ENCODE peak calls at places on chromosomes 7 and 10, in seven cellular contexts. A, W, Y, M, C, P and Z are unnamed samples.

GRCh38 chr10:10786334-10787090 is 231.2 kb upstream of the CELF2 start:
- DNase-seq in A (peak; percentile 67), W (no peak), Y (no peak), M (no peak), C (no peak), P (no peak), Z (peak; percentile 78)

GRCh38 chr7:19305698-19306097 is 160.5 kb upstream of the FERD3L start:
- DNase-seq in A (no peak), W (no peak), Y (no peak), M (no peak), C (no peak), P (no peak), Z (no peak)

GRCh38 chr10:33506838-33507661 is 172.6 kb upstream of the NRP1 start:
- DNase-seq in A (peak; percentile 13), W (no peak), Y (no peak), M (no peak), C (no peak), P (peak; percentile 58), Z (no peak)

GRCh38 chr10:97321032-97321806 is 2.1 kb downstream of the FRAT1 start:
- DNase-seq in A (no peak), W (peak; percentile 67), Y (no peak), M (peak; percentile 53), C (peak; percentile 64), P (no peak), Z (no peak)

GRCh38 chr10:110852897-110853296 is 18.8 kb upstream of the PDCD4 start:
- DNase-seq in A (no peak), W (no peak), Y (no peak), M (no peak), C (no peak), P (peak; percentile 54), Z (no peak)

GRCh38 chr10:128316925-128317324 is 190.7 kb upstream of the MKI67 start:
- DNase-seq in A (no peak), W (no peak), Y (no peak), M (peak; percentile 68), C (no peak), P (no peak), Z (no peak)

GRCh38 chr10:87799860-87800259 is 18.2 kb downstream of the ATAD1 start:
- DNase-seq in A (no peak), W (no peak), Y (no peak), M (peak; percentile 61), C (no peak), P (no peak), Z (no peak)

GRCh38 chr10:81872206-81872605 is 2.8 kb upstream of the NRG3 start:
- DNase-seq in A (no peak), W (no peak), Y (no peak), M (no peak), C (no peak), P (no peak), Z (peak; percentile 22)

GRCh38 chr7:91731962-91732361 is 148.5 kb downstream of the MTERF1 start:
- DNase-seq in A (no peak), W (no peak), Y (no peak), M (no peak), C (no peak), P (no peak), Z (no peak)

GRCh38 chr7:80133361-80134104 is 1.1 kb upstream of the GNAI1 start:
- DNase-seq in A (peak; percentile 50), W (no peak), Y (no peak), M (peak; percentile 86), C (no peak), P (no peak), Z (peak; percentile 51)

GRCh38 chr7:6512892-6513291 is 38.4 kb downstream of the GRID2IP start:
- DNase-seq in A (no peak), W (no peak), Y (no peak), M (no peak), C (no peak), P (no peak), Z (no peak)

GRCh38 chr7:11083214-11083568 is 109.5 kb downstream of the PHF14 start:
- DNase-seq in A (no peak), W (no peak), Y (no peak), M (no peak), C (no peak), P (no peak), Z (no peak)

GRCh38 chr7:11082121-11082520 is 108.4 kb downstream of the PHF14 start:
- DNase-seq in A (no peak), W (no peak), Y (no peak), M (no peak), C (no peak), P (no peak), Z (no peak)

GRCh38 chr7:11078242-11078834 is 104.7 kb downstream of the PHF14 start:
- DNase-seq in A (no peak), W (no peak), Y (no peak), M (no peak), C (no peak), P (no peak), Z (no peak)

GRCh38 chr7:11079907-11080306 is 106.2 kb downstream of the PHF14 start:
- DNase-seq in A (no peak), W (no peak), Y (no peak), M (no peak), C (no peak), P (no peak), Z (no peak)

DNA sequence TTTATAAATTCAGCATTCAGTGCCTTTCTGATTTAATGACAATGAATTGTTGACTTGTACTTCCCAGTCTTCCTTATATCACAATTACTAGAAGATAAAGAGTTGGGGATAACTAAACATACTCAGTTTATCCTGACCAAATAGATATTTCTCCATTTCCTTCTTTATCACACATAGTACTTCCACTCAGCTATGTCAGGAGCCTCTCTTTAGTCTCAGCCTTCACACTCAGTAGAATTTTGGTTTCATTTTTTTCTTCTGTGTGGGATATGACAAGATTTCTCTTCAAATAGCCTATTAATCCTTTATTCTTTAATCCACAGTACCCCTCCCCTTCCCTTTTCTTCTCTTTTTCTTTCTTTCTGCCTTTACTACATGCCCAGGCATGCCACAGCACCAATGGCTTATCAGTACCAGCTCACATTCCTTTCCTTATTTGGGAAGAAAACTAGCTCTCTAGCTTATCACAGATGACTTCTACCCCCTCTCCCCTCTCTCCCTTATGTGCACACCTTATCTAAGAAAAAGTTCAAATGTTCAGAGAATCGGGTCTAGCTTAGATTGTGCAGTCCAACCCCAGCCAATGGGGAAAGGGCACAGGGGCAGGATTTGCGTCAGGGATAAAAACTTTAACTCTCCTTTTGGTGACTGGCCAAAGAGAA is 109.0 kb downstream of the PHF14 start:
- DNase-seq in A (peak; percentile 2), W (no peak), Y (no peak), M (peak; percentile 38), C (peak; percentile 31), P (no peak), Z (no peak)
- H2BK5ac ChIP-seq in A (peak overlapping the region; percentile 97), W (peak overlapping the region; percentile 87), Y (no peak overlapping the region), M (no peak overlapping the region), C (peak overlapping the region; percentile 85), P (no peak overlapping the region), Z (no peak overlapping the region)

GRCh38 chr7:74026406-74027123 is 1.4 kb upstream of the ELN start:
- DNase-seq in A (peak; percentile 46), W (peak; percentile 97), Y (peak; percentile 62), M (peak; percentile 76), C (peak; percentile 88), P (peak; percentile 33), Z (peak; percentile 60)

GRCh38 chr7:74025745-74026144 is 2.2 kb upstream of the ELN start:
- DNase-seq in A (no peak), W (no peak), Y (no peak), M (no peak), C (no peak), P (no peak), Z (no peak)

GRCh38 chr7:74027683-74028320 is at the start of gene ELN:
- DNase-seq in A (peak; percentile 43), W (no peak), Y (no peak), M (peak; percentile 30), C (no peak), P (no peak), Z (peak; percentile 35)

GRCh38 chr7:74028321-74028812 is 394 bp downstream of the ELN start:
- DNase-seq in A (no peak), W (no peak), Y (no peak), M (no peak), C (no peak), P (no peak), Z (no peak)

DNA sequence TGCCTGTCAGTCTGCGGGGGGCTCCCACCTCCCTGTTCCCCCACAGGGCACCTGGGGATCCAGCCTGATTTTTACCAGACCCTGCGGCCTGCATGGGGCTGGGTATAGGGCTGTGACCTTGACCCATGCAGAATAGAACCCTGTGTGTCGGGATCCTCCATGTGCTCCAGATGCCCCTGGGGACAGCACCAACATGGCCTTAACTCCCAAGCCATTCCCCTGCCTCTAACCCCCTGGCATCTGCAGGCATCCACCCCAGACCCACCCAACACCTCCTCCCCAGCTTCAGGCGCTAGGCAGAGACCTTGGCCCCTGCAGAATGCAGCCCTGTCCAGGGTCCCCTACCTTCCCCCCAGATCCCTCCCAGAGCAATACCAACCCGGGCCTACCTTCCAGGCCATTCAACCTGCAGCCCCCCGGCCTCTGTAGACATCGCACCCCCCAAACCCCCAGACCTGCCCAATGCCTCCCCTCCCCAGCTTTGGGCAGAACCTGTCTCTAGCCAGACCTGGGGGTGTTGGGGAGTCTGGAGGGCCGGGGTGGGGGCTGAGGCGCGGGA is 770 bp upstream of the ELN start:
- DNase-seq in A (no peak), W (no peak), Y (no peak), M (no peak), C (no peak), P (no peak), Z (no peak)
- H2BK5ac ChIP-seq in A (no peak overlapping the region), W (peak overlapping the region; percentile 44), Y (peak overlapping the region; percentile 59), M (no peak overlapping the region), C (no peak overlapping the region), P (no peak overlapping the region), Z (no peak overlapping the region)

GRCh38 chr10:2120781-2121180 is 383.5 kb upstream of the ADARB2 start:
- DNase-seq in A (no peak), W (no peak), Y (no peak), M (no peak), C (no peak), P (no peak), Z (no peak)

GRCh38 chr10:2119316-2119715 is 382.0 kb upstream of the ADARB2 start:
- DNase-seq in A (no peak), W (no peak), Y (no peak), M (no peak), C (no peak), P (no peak), Z (peak; percentile 67)

GRCh38 chr10:2121315-2121714 is 384.0 kb upstream of the ADARB2 start:
- DNase-seq in A (no peak), W (no peak), Y (no peak), M (no peak), C (no peak), P (no peak), Z (no peak)

GRCh38 chr10:2121944-2122343 is 384.6 kb upstream of the ADARB2 start:
- DNase-seq in A (no peak), W (no peak), Y (no peak), M (no peak), C (no peak), P (no peak), Z (no peak)

GRCh38 chr10:2117641-2118040 is 380.3 kb upstream of the ADARB2 start:
- DNase-seq in A (no peak), W (no peak), Y (no peak), M (no peak), C (no peak), P (no peak), Z (no peak)
- H2BK5ac ChIP-seq in A (no peak overlapping the region), W (no peak overlapping the region), Y (no peak overlapping the region), M (no peak overlapping the region), C (no peak overlapping the region), P (no peak overlapping the region), Z (no peak overlapping the region)

DNA sequence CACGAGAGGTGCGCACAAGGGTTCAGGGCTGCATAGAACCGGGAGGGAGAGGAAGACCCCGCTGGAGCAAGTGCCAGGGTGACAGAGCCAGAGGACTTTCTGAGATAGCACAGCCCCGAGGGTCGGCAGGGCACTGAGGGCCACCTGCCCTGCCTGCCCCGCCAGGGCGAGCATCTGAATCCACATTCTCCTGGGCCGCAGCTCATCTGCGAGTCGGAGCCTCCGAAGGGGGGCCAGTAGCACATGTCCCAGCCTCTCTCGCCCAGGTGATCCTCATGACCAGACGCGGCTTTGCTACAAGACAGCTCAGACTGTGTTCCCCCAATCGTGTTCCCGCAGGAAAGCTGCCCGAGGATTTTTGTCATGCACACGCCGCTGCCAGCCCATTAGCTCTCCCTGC is 71.2 kb downstream of the ADARB2 start:
- DNase-seq in A (no peak), W (no peak), Y (no peak), M (no peak), C (no peak), P (no peak), Z (no peak)
- H2BK5ac ChIP-seq in A (no peak overlapping the region), W (no peak overlapping the region), Y (no peak overlapping the region), M (no peak overlapping the region), C (no peak overlapping the region), P (no peak overlapping the region), Z (no peak overlapping the region)